ENCODE peak calls at places on chromosomes 3 and 15, in four cellular contexts. N is esophagus muscularis mucosa; X is psoas muscle; H is effector memory CD4-positive, alpha-beta T cell. I is an unnamed sample. For H3K4me1 and H3K36me3, the result is how much of the 10 kb centered on the place peaks cover.

GRCh38 chr3:39809181-39809994 is at the start of gene MYRIP:
- DNase-seq in H (no peak), X (peak), N (no peak), I (no peak)

GRCh38 chr15:26641144-26641543 is 131.7 kb downstream of the GABRB3 start:
- DNase-seq in X (no peak), N (no peak), H (no peak), I (no peak)

GRCh38 chr3:77189258-77189657 is 149.4 kb downstream of the ROBO2 start:
- DNase-seq in H (no peak), N (no peak), X (no peak), I (no peak)

GRCh38 chr3:127262533-127262932 is 25.3 kb downstream of the PRR20G start:
- DNase-seq in H (no peak), N (no peak), X (no peak), I (no peak)

GRCh38 chr3:150797155-150797554 is 34.2 kb upstream of the SIAH2 start:
- DNase-seq in N (peak), X (no peak), H (no peak), I (no peak)

GRCh38 chr15:76376816-76377215 is 40.2 kb downstream of the ISL2 start:
- DNase-seq in H (no peak), X (no peak), N (no peak), I (no peak)

GRCh38 chr15:42449770-42450433 is 41.0 kb downstream of the ZNF106 start:
- DNase-seq in H (no peak), X (peak), N (no peak), I (no peak)

GRCh38 chr15:74369084-74369745 is 1.8 kb upstream of the CYP11A1 start:
- DNase-seq in N (no peak), H (no peak), X (no peak), I (no peak)

GRCh38 chr3:182115328-182116045 is 403.8 kb downstream of the SOX2 start:
- DNase-seq in N (no peak), H (no peak), X (no peak), I (no peak)

DNA sequence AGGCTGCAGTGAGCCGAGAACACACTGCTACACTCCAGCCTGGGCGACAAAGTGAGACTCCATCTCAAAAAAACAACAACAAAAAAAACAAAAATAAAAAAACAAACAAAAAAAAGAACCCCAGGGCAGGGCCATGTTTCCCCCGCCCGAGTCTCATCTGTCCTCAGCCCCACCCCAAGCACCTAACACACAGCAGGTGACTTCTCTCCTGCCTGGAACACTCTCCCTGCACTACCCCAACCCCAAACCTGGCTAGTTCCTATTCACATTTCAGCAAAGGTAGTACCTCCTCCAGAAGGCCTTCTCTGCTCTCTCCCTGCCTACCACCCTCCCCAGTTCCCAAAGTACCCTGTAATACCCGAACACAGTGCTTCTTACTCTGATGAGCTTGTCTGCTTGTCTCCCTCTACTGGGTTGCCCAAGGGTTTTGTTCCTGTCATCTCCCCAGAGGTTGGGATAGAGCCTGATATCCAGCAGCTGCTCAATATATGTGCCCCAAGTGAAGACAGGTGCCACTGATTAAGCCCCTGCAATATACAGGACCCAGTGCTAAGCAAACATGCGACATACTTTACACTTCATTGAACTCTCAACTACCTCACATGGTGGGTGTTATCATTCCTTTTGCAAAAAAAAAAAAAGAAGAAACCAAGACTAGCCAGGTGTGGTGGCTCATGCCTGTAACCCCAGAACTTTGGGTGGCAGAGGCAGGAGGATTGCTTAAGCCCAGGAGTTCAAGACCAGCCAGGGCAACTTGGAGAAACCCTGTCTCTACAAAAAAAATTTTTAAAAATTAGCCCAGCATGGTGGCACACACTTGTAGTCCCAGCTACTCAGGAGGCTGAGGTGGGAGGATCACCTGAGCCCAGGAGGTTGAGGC is 103.6 kb downstream of the DAPK2 start:
- DNase-seq in N (peak), X (no peak), H (no peak), I (no peak)
- H3K4me1 ChIP-seq in N (under half), X (under half), H (under half), I (under half)

DNA sequence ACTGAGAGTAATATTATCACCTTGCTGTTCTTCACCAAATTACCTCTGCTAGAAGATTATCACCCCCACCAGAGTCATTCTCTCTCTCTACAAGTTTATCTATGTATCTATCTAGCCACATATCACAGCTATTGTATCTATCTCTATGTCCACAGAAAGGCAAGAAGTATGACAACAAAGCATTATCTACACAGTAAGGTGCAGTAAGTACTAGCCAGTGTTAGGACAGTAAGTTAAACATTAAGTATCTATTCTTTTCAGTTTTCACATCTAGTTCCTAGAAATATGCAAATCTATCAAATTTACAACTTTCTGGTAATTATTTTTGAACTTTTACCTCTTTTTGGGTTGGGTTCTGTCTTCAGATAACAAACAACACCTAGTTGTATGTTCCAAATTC is 26.5 kb upstream of the XXYLT1 start:
- DNase-seq in X (no peak), H (no peak), N (no peak), I (no peak)
- H3K36me3 ChIP-seq in X (under half), H (under half), N (under half), I (under half)

DNA sequence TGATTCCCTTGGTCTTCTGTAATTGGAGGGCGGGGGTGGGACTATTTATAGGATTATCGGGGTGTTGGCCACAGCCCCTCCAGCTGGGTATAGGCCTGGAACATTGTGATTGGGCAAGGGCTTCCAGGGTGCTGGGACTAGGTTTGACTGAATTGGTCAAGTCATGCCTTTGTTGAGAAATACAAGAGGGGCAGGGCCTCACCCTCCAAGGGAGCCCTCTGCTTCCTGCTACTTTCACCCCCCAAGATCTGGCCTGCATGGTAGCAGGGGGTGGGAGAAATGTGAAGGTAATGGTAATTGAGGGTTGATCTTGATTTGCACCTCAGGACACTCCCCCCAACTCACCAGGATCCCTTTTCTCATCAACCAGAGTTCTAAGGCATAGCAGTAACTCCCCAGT is 25.2 kb downstream of the TRIM71 start:
- DNase-seq in H (no peak), X (no peak), N (no peak), I (no peak)
- H3K4me1 ChIP-seq in H (under half), X (under half), N (under half), I (under half)

GRCh38 chr15:68213991-68214837 is 9.1 kb upstream of the CALML4 start:
- DNase-seq in X (no peak), H (no peak), N (no peak), I (peak)

GRCh38 chr15:68211656-68212320 is 6.7 kb upstream of the CALML4 start:
- DNase-seq in H (no peak), X (no peak), N (no peak), I (no peak)

GRCh38 chr15:68217341-68217740 is 12.2 kb downstream of the CLN6 start:
- DNase-seq in H (no peak), N (no peak), X (no peak), I (no peak)

GRCh38 chr15:68218331-68218730 is 11.2 kb downstream of the CLN6 start:
- DNase-seq in N (no peak), H (no peak), X (no peak), I (no peak)

GRCh38 chr15:68214838-68215234 is 9.7 kb upstream of the CALML4 start:
- DNase-seq in X (no peak), H (no peak), N (no peak), I (no peak)
- H3K36me3 ChIP-seq in X (under half), H (under half), N (under half), I (half or more)

DNA sequence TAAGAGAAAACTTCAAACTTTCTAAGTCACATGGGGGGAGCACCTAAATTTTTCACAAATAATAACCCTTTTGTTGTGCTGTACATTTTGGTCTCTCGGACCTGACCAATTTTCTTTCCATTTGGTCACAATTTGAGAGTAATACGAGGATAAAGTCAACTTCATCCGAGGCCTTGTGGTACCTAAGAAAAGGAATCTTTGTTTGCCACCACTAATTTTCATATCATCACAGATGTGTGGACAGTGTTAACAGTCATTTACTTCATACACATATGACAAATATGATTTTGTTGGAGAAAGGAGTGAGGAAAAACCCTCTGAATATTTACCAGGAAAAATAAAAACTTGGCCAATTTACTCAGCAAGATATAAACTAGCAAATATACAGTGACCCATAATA is 40.8 kb downstream of the VGLL4 start:
- DNase-seq in N (no peak), X (no peak), H (no peak), I (no peak)
- H3K4me1 ChIP-seq in N (half or more), X (half or more), H (under half), I (half or more)

GRCh38 chr3:157151151-157151550 is 8.8 kb downstream of the CCNL1 start:
- DNase-seq in N (no peak), H (no peak), X (no peak), I (no peak)
- H3K36me3 ChIP-seq in N (half or more), H (half or more), X (under half), I (half or more)

GRCh38 chr3:99638244-99638948 is at the start of gene COL8A1:
- DNase-seq in H (no peak), X (peak), N (peak), I (peak)
- H3K4me1 ChIP-seq in H (under half), X (under half), N (under half), I (half or more)